ENCODE peak calls at places on chromosome 10, in four cellular contexts. One of them, this sample, is unnamed.

GRCh38 chr10:133224861-133225366 is 5.1 kb upstream of the UTF1 start:
- DNase-seq in stimulated activated naive CD8-positive, alpha-beta T cell treated with anti-CD3 and anti-CD28 coated beads, Interleukin-15, Interleukin-2, amounts not matched to agents 100 U/mL and 50 U/mL, for 24 hours: no peak
- DNase-seq in iPS-NIHi11: no peak
- DNase-seq in cardiac fibroblast: peak
- DNase-seq in this sample: no peak

GRCh38 chr10:24871501-24871900 is 80.9 kb downstream of the PRTFDC1 start:
- DNase-seq in stimulated activated naive CD8-positive, alpha-beta T cell treated with anti-CD3 and anti-CD28 coated beads, Interleukin-15, Interleukin-2, amounts not matched to agents 100 U/mL and 50 U/mL, for 24 hours: no peak
- DNase-seq in iPS-NIHi11: no peak
- DNase-seq in cardiac fibroblast: no peak
- DNase-seq in this sample: no peak

GRCh38 chr10:70417568-70417967 is 13.6 kb downstream of the EIF4EBP2 start:
- DNase-seq in stimulated activated naive CD8-positive, alpha-beta T cell treated with anti-CD3 and anti-CD28 coated beads, Interleukin-15, Interleukin-2, amounts not matched to agents 100 U/mL and 50 U/mL, for 24 hours: no peak
- DNase-seq in iPS-NIHi11: no peak
- DNase-seq in cardiac fibroblast: peak
- DNase-seq in this sample: no peak

GRCh38 chr10:103612462-103613365 is 119.2 kb downstream of the NEURL1 start:
- DNase-seq in stimulated activated naive CD8-positive, alpha-beta T cell treated with anti-CD3 and anti-CD28 coated beads, Interleukin-15, Interleukin-2, amounts not matched to agents 100 U/mL and 50 U/mL, for 24 hours: no peak
- DNase-seq in iPS-NIHi11: no peak
- DNase-seq in cardiac fibroblast: peak
- DNase-seq in this sample: peak

GRCh38 chr10:31192475-31192874 is 126.5 kb upstream of the ZEB1 start:
- DNase-seq in stimulated activated naive CD8-positive, alpha-beta T cell treated with anti-CD3 and anti-CD28 coated beads, Interleukin-15, Interleukin-2, amounts not matched to agents 100 U/mL and 50 U/mL, for 24 hours: no peak
- DNase-seq in iPS-NIHi11: no peak
- DNase-seq in cardiac fibroblast: no peak
- DNase-seq in this sample: no peak

GRCh38 chr10:110394898-110395297 is 90.2 kb upstream of the SMNDC1 start:
- DNase-seq in stimulated activated naive CD8-positive, alpha-beta T cell treated with anti-CD3 and anti-CD28 coated beads, Interleukin-15, Interleukin-2, amounts not matched to agents 100 U/mL and 50 U/mL, for 24 hours: no peak
- DNase-seq in iPS-NIHi11: no peak
- DNase-seq in cardiac fibroblast: no peak
- DNase-seq in this sample: no peak

GRCh38 chr10:24349379-24350110 is 140.6 kb downstream of the KIAA1217 start:
- DNase-seq in stimulated activated naive CD8-positive, alpha-beta T cell treated with anti-CD3 and anti-CD28 coated beads, Interleukin-15, Interleukin-2, amounts not matched to agents 100 U/mL and 50 U/mL, for 24 hours: no peak
- DNase-seq in iPS-NIHi11: no peak
- DNase-seq in cardiac fibroblast: peak
- DNase-seq in this sample: no peak

GRCh38 chr10:102673235-102673634 is 29.0 kb downstream of the TRIM8 start:
- DNase-seq in stimulated activated naive CD8-positive, alpha-beta T cell treated with anti-CD3 and anti-CD28 coated beads, Interleukin-15, Interleukin-2, amounts not matched to agents 100 U/mL and 50 U/mL, for 24 hours: no peak
- DNase-seq in iPS-NIHi11: no peak
- DNase-seq in cardiac fibroblast: no peak
- DNase-seq in this sample: no peak

GRCh38 chr10:22345301-22346086 is at the start of gene SPAG6:
- DNase-seq in stimulated activated naive CD8-positive, alpha-beta T cell treated with anti-CD3 and anti-CD28 coated beads, Interleukin-15, Interleukin-2, amounts not matched to agents 100 U/mL and 50 U/mL, for 24 hours: peak
- DNase-seq in iPS-NIHi11: peak
- DNase-seq in cardiac fibroblast: no peak
- DNase-seq in this sample: no peak

GRCh38 chr10:42367532-42368230 is 270.7 kb downstream of the ZNF33B start:
- DNase-seq in stimulated activated naive CD8-positive, alpha-beta T cell treated with anti-CD3 and anti-CD28 coated beads, Interleukin-15, Interleukin-2, amounts not matched to agents 100 U/mL and 50 U/mL, for 24 hours: peak
- DNase-seq in iPS-NIHi11: peak
- DNase-seq in cardiac fibroblast: peak
- DNase-seq in this sample: peak

GRCh38 chr10:131698232-131698631 is 202.6 kb upstream of the PPP2R2D start:
- DNase-seq in stimulated activated naive CD8-positive, alpha-beta T cell treated with anti-CD3 and anti-CD28 coated beads, Interleukin-15, Interleukin-2, amounts not matched to agents 100 U/mL and 50 U/mL, for 24 hours: no peak
- DNase-seq in iPS-NIHi11: no peak
- DNase-seq in cardiac fibroblast: no peak
- DNase-seq in this sample: no peak

GRCh38 chr10:9003122-9003521 is 948.6 kb downstream of the GATA3 start:
- DNase-seq in stimulated activated naive CD8-positive, alpha-beta T cell treated with anti-CD3 and anti-CD28 coated beads, Interleukin-15, Interleukin-2, amounts not matched to agents 100 U/mL and 50 U/mL, for 24 hours: no peak
- DNase-seq in iPS-NIHi11: no peak
- DNase-seq in cardiac fibroblast: no peak
- DNase-seq in this sample: no peak

GRCh38 chr10:20369863-20370736 is 527.0 kb downstream of the NEBL start:
- DNase-seq in stimulated activated naive CD8-positive, alpha-beta T cell treated with anti-CD3 and anti-CD28 coated beads, Interleukin-15, Interleukin-2, amounts not matched to agents 100 U/mL and 50 U/mL, for 24 hours: no peak
- DNase-seq in iPS-NIHi11: no peak
- DNase-seq in cardiac fibroblast: no peak
- DNase-seq in this sample: no peak

GRCh38 chr10:11760151-11760550 is 18.0 kb downstream of the ECHDC3 start:
- DNase-seq in stimulated activated naive CD8-positive, alpha-beta T cell treated with anti-CD3 and anti-CD28 coated beads, Interleukin-15, Interleukin-2, amounts not matched to agents 100 U/mL and 50 U/mL, for 24 hours: no peak
- DNase-seq in iPS-NIHi11: no peak
- DNase-seq in cardiac fibroblast: peak
- DNase-seq in this sample: no peak

GRCh38 chr10:128257404-128257803 is 131.2 kb upstream of the MKI67 start:
- DNase-seq in stimulated activated naive CD8-positive, alpha-beta T cell treated with anti-CD3 and anti-CD28 coated beads, Interleukin-15, Interleukin-2, amounts not matched to agents 100 U/mL and 50 U/mL, for 24 hours: no peak
- DNase-seq in iPS-NIHi11: no peak
- DNase-seq in cardiac fibroblast: no peak
- DNase-seq in this sample: no peak

GRCh38 chr10:69503001-69503895 is 52.0 kb downstream of the TSPAN15 start:
- DNase-seq in stimulated activated naive CD8-positive, alpha-beta T cell treated with anti-CD3 and anti-CD28 coated beads, Interleukin-15, Interleukin-2, amounts not matched to agents 100 U/mL and 50 U/mL, for 24 hours: no peak
- DNase-seq in iPS-NIHi11: peak
- DNase-seq in cardiac fibroblast: no peak
- DNase-seq in this sample: no peak

GRCh38 chr10:31096161-31096560 is 64.5 kb upstream of the ZNF438 start:
- DNase-seq in stimulated activated naive CD8-positive, alpha-beta T cell treated with anti-CD3 and anti-CD28 coated beads, Interleukin-15, Interleukin-2, amounts not matched to agents 100 U/mL and 50 U/mL, for 24 hours: no peak
- DNase-seq in iPS-NIHi11: no peak
- DNase-seq in cardiac fibroblast: no peak
- DNase-seq in this sample: no peak

GRCh38 chr10:93757766-93758509 is at the start of gene LGI1:
- DNase-seq in stimulated activated naive CD8-positive, alpha-beta T cell treated with anti-CD3 and anti-CD28 coated beads, Interleukin-15, Interleukin-2, amounts not matched to agents 100 U/mL and 50 U/mL, for 24 hours: no peak
- DNase-seq in iPS-NIHi11: no peak
- DNase-seq in cardiac fibroblast: peak
- DNase-seq in this sample: no peak

GRCh38 chr10:30812018-30812851 is 182.7 kb upstream of the LYZL2 start:
- DNase-seq in stimulated activated naive CD8-positive, alpha-beta T cell treated with anti-CD3 and anti-CD28 coated beads, Interleukin-15, Interleukin-2, amounts not matched to agents 100 U/mL and 50 U/mL, for 24 hours: no peak
- DNase-seq in iPS-NIHi11: no peak
- DNase-seq in cardiac fibroblast: peak
- DNase-seq in this sample: peak

GRCh38 chr10:90051053-90051452 is 349.7 kb downstream of the KIF20B start:
- DNase-seq in stimulated activated naive CD8-positive, alpha-beta T cell treated with anti-CD3 and anti-CD28 coated beads, Interleukin-15, Interleukin-2, amounts not matched to agents 100 U/mL and 50 U/mL, for 24 hours: no peak
- DNase-seq in iPS-NIHi11: no peak
- DNase-seq in cardiac fibroblast: no peak
- DNase-seq in this sample: no peak

GRCh38 chr10:101625821-101626412 is 37.8 kb downstream of the DPCD start:
- DNase-seq in stimulated activated naive CD8-positive, alpha-beta T cell treated with anti-CD3 and anti-CD28 coated beads, Interleukin-15, Interleukin-2, amounts not matched to agents 100 U/mL and 50 U/mL, for 24 hours: no peak
- DNase-seq in iPS-NIHi11: no peak
- DNase-seq in cardiac fibroblast: no peak
- DNase-seq in this sample: no peak

GRCh38 chr10:93751074-93751572 is 6.6 kb upstream of the LGI1 start:
- DNase-seq in stimulated activated naive CD8-positive, alpha-beta T cell treated with anti-CD3 and anti-CD28 coated beads, Interleukin-15, Interleukin-2, amounts not matched to agents 100 U/mL and 50 U/mL, for 24 hours: no peak
- DNase-seq in iPS-NIHi11: no peak
- DNase-seq in cardiac fibroblast: no peak
- DNase-seq in this sample: no peak

GRCh38 chr10:113907166-113907565 is 52.7 kb downstream of the NHLRC2 start:
- DNase-seq in stimulated activated naive CD8-positive, alpha-beta T cell treated with anti-CD3 and anti-CD28 coated beads, Interleukin-15, Interleukin-2, amounts not matched to agents 100 U/mL and 50 U/mL, for 24 hours: no peak
- DNase-seq in iPS-NIHi11: no peak
- DNase-seq in cardiac fibroblast: peak
- DNase-seq in this sample: no peak

GRCh38 chr10:10992072-10992471 is 25.6 kb upstream of the CELF2 start:
- DNase-seq in stimulated activated naive CD8-positive, alpha-beta T cell treated with anti-CD3 and anti-CD28 coated beads, Interleukin-15, Interleukin-2, amounts not matched to agents 100 U/mL and 50 U/mL, for 24 hours: no peak
- DNase-seq in iPS-NIHi11: no peak
- DNase-seq in cardiac fibroblast: no peak
- DNase-seq in this sample: no peak

GRCh38 chr10:110803830-110804338 is 67.8 kb upstream of the PDCD4 start:
- DNase-seq in stimulated activated naive CD8-positive, alpha-beta T cell treated with anti-CD3 and anti-CD28 coated beads, Interleukin-15, Interleukin-2, amounts not matched to agents 100 U/mL and 50 U/mL, for 24 hours: peak
- DNase-seq in iPS-NIHi11: peak
- DNase-seq in cardiac fibroblast: peak
- DNase-seq in this sample: peak

GRCh38 chr10:21519327-21519933 is 6.1 kb downstream of the SKIDA1 start:
- DNase-seq in stimulated activated naive CD8-positive, alpha-beta T cell treated with anti-CD3 and anti-CD28 coated beads, Interleukin-15, Interleukin-2, amounts not matched to agents 100 U/mL and 50 U/mL, for 24 hours: no peak
- DNase-seq in iPS-NIHi11: no peak
- DNase-seq in cardiac fibroblast: no peak
- DNase-seq in this sample: no peak

GRCh38 chr10:104350146-104350635 is 3.4 kb upstream of the CFAP58 start:
- DNase-seq in stimulated activated naive CD8-positive, alpha-beta T cell treated with anti-CD3 and anti-CD28 coated beads, Interleukin-15, Interleukin-2, amounts not matched to agents 100 U/mL and 50 U/mL, for 24 hours: no peak
- DNase-seq in iPS-NIHi11: peak
- DNase-seq in cardiac fibroblast: peak
- DNase-seq in this sample: peak

GRCh38 chr10:69360485-69361302 is 56.0 kb downstream of the TACR2 start:
- DNase-seq in stimulated activated naive CD8-positive, alpha-beta T cell treated with anti-CD3 and anti-CD28 coated beads, Interleukin-15, Interleukin-2, amounts not matched to agents 100 U/mL and 50 U/mL, for 24 hours: no peak
- DNase-seq in iPS-NIHi11: peak
- DNase-seq in cardiac fibroblast: peak
- DNase-seq in this sample: peak

GRCh38 chr10:97336942-97337719 is 2.6 kb upstream of the FRAT2 start:
- DNase-seq in stimulated activated naive CD8-positive, alpha-beta T cell treated with anti-CD3 and anti-CD28 coated beads, Interleukin-15, Interleukin-2, amounts not matched to agents 100 U/mL and 50 U/mL, for 24 hours: no peak
- DNase-seq in iPS-NIHi11: peak
- DNase-seq in cardiac fibroblast: no peak
- DNase-seq in this sample: no peak

GRCh38 chr10:44952779-44953231 is 6.8 kb upstream of the RASSF4 start:
- DNase-seq in stimulated activated naive CD8-positive, alpha-beta T cell treated with anti-CD3 and anti-CD28 coated beads, Interleukin-15, Interleukin-2, amounts not matched to agents 100 U/mL and 50 U/mL, for 24 hours: no peak
- DNase-seq in iPS-NIHi11: no peak
- DNase-seq in cardiac fibroblast: no peak
- DNase-seq in this sample: no peak

GRCh38 chr10:33236916-33237315 is 97.6 kb downstream of the NRP1 start:
- DNase-seq in stimulated activated naive CD8-positive, alpha-beta T cell treated with anti-CD3 and anti-CD28 coated beads, Interleukin-15, Interleukin-2, amounts not matched to agents 100 U/mL and 50 U/mL, for 24 hours: no peak
- DNase-seq in iPS-NIHi11: no peak
- DNase-seq in cardiac fibroblast: no peak
- DNase-seq in this sample: no peak

GRCh38 chr10:86337121-86337601 is 29.4 kb downstream of the GRID1 start:
- DNase-seq in stimulated activated naive CD8-positive, alpha-beta T cell treated with anti-CD3 and anti-CD28 coated beads, Interleukin-15, Interleukin-2, amounts not matched to agents 100 U/mL and 50 U/mL, for 24 hours: no peak
- DNase-seq in iPS-NIHi11: no peak
- DNase-seq in cardiac fibroblast: no peak
- DNase-seq in this sample: no peak

GRCh38 chr10:130804778-130805634 is 506.5 kb downstream of the TCERG1L start:
- DNase-seq in stimulated activated naive CD8-positive, alpha-beta T cell treated with anti-CD3 and anti-CD28 coated beads, Interleukin-15, Interleukin-2, amounts not matched to agents 100 U/mL and 50 U/mL, for 24 hours: no peak
- DNase-seq in iPS-NIHi11: no peak
- DNase-seq in cardiac fibroblast: no peak
- DNase-seq in this sample: no peak

GRCh38 chr10:78658645-78659632 is 409.8 kb upstream of the ZMIZ1 start:
- DNase-seq in stimulated activated naive CD8-positive, alpha-beta T cell treated with anti-CD3 and anti-CD28 coated beads, Interleukin-15, Interleukin-2, amounts not matched to agents 100 U/mL and 50 U/mL, for 24 hours: no peak
- DNase-seq in iPS-NIHi11: no peak
- DNase-seq in cardiac fibroblast: no peak
- DNase-seq in this sample: no peak

GRCh38 chr10:114073787-114074186 is 30.1 kb downstream of the ADRB1 start:
- DNase-seq in stimulated activated naive CD8-positive, alpha-beta T cell treated with anti-CD3 and anti-CD28 coated beads, Interleukin-15, Interleukin-2, amounts not matched to agents 100 U/mL and 50 U/mL, for 24 hours: no peak
- DNase-seq in iPS-NIHi11: no peak
- DNase-seq in cardiac fibroblast: no peak
- DNase-seq in this sample: no peak